ENCODE peak calls at places on chromosomes 7 and 10, in eight cellular contexts. T, H, Q, L, S, D, M and K are unnamed samples.

GRCh38 chr10:33008499-33009243 is 50.6 kb upstream of the ITGB1 start:
- DNase-seq in H (peak), S (peak), Q (peak), D (no peak), L (peak), M (peak), T (peak), K (peak)

GRCh38 chr10:79443338-79444242 is 1.8 kb downstream of the ZCCHC24 start:
- DNase-seq in S (no peak), T (no peak), D (no peak), Q (no peak), L (no peak), M (no peak), H (peak), K (no peak)

GRCh38 chr10:65501259-65501658 is 1424.6 kb upstream of the LRRTM3 start:
- DNase-seq in T (no peak), S (no peak), H (no peak), L (no peak), D (no peak), Q (no peak), M (no peak), K (no peak)

GRCh38 chr7:50357346-50357745 is 52.8 kb downstream of the IKZF1 start:
- DNase-seq in M (no peak), Q (no peak), D (no peak), S (no peak), H (no peak), T (peak), L (no peak), K (no peak)

GRCh38 chr10:5594271-5595036 is 69.7 kb downstream of the CALML3 start:
- DNase-seq in T (peak), M (no peak), L (peak), Q (no peak), D (no peak), S (no peak), H (peak), K (no peak)

GRCh38 chr7:24936121-24936824 is 43.7 kb downstream of the OSBPL3 start:
- DNase-seq in D (no peak), Q (no peak), L (no peak), S (peak), T (no peak), M (peak), H (peak), K (peak)

GRCh38 chr7:4653771-4654170 is 28.3 kb upstream of the FOXK1 start:
- DNase-seq in L (no peak), M (no peak), H (no peak), T (no peak), D (no peak), S (no peak), Q (no peak), K (no peak)

GRCh38 chr10:32577448-32577847 is 131.5 kb downstream of the CCDC7 start:
- DNase-seq in H (peak), S (no peak), T (peak), Q (peak), L (no peak), M (no peak), D (no peak), K (no peak)

GRCh38 chr7:105496501-105496900 is 25.6 kb downstream of the PUS7 start:
- DNase-seq in D (no peak), Q (peak), S (no peak), L (no peak), H (peak), M (peak), T (peak), K (no peak)